ENCODE peak calls at places on chromosomes 2 and 18, in five cellular contexts. F is HepG2, Y is HL-60, O is transverse colon, P is Panc1. Z is an unnamed sample.

GRCh38 chr18:6927136-6927535 is 190.5 kb downstream of the LAMA1 start:
- DNase-seq in F (no peak), P (no peak), O (no peak), Y (no peak), Z (no peak)

GRCh38 chr2:134331081-134331480 is 77.2 kb downstream of the MGAT5 start:
- DNase-seq in F (no peak), P (no peak), O (no peak), Y (no peak), Z (no peak)

GRCh38 chr2:145070703-145071102 is 550.8 kb upstream of the ZEB2 start:
- DNase-seq in Y (no peak), O (no peak), P (no peak), F (no peak), Z (no peak)

GRCh38 chr2:238090887-238091286 is 9.3 kb upstream of the ESPNL start:
- DNase-seq in O (no peak), F (no peak), P (no peak), Y (no peak), Z (no peak)

GRCh38 chr2:208000701-208001395 is 24.5 kb downstream of the PLEKHM3 start:
- DNase-seq in Y (no peak), O (no peak), F (no peak), P (no peak), Z (no peak)

GRCh38 chr18:9172506-9173127 is 36.0 kb downstream of the ANKRD12 start:
- DNase-seq in P (no peak), F (no peak), Y (no peak), O (no peak), Z (no peak)

GRCh38 chr18:28584726-28585125 is 407.8 kb upstream of the CDH2 start:
- DNase-seq in O (no peak), Y (no peak), F (no peak), P (no peak), Z (no peak)

GRCh38 chr2:119428488-119429224 is 3.0 kb upstream of the TMEM37 start:
- DNase-seq in O (no peak), P (no peak), Y (no peak), F (no peak), Z (no peak)

GRCh38 chr2:213980883-213981282 is 430.0 kb upstream of the VWC2L start:
- DNase-seq in Y (no peak), O (no peak), P (no peak), F (no peak), Z (no peak)

GRCh38 chr18:25256439-25256838 is 95.5 kb downstream of the ZNF521 start:
- DNase-seq in P (no peak), Y (no peak), O (no peak), F (no peak), Z (no peak)
- TF ChIP-seq CTCF in P (no peak), Y (no peak), O (no peak), F (no peak), Z (no peak)

DNA sequence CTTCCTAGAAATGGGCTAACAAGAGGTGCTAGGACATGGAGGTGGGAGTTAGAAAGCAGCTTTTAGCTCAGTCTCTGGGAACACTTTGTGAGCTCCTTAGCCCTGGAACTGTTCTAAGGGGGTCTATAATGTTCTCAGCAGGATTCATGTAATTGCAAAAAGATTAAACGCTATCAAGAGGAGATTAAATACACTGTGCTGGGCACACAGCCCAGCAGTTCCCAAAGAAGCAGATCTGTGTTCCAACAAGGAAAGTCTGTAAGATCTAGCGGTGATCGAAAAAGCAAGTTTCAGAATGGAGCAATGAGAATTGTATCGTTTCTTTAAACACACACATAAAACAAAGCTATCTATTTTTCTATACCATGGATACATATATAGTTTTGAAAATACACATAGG is 2.4 kb upstream of the ARID5A start:
- DNase-seq in Y (no peak), O (no peak), F (no peak), P (no peak), Z (no peak)
- TF ChIP-seq POLR2AphosphoS5 in Y (no peak), O (no peak), F (no peak), P (no peak), Z (no peak)

DNA sequence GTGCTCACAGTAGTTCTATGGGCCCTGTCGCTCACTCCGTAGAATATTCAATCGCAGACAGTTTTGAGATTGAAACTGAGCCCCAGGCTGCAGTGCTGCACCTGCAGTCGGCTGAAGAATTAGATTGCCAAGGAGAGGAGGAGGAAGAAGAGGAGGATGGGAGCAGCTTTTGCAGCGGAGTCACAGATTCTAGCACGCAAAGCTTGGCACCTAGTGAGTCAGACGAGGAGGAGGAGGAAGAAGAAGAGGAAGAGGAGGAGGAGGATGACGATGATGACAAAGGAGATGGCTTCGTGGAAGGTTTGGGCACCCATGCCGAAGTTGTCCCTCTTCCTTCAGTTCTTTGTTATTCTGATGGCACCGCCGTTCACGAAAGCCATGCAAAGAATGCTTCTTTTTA is 115.2 kb downstream of the GALNT3 start:
- DNase-seq in F (no peak), Y (no peak), P (no peak), O (no peak), Z (no peak)
- H3K27ac ChIP-seq in F (no peak overlapping the region), Y (no peak overlapping the region), P (no peak overlapping the region), O (no peak overlapping the region), Z (no peak overlapping the region)

GRCh38 chr18:4358618-4359017 is 96.5 kb downstream of the DLGAP1 start:
- DNase-seq in F (no peak), Y (no peak), O (no peak), P (no peak), Z (no peak)

GRCh38 chr18:4352746-4353522 is 102.2 kb downstream of the DLGAP1 start:
- DNase-seq in O (no peak), F (no peak), P (no peak), Y (no peak), Z (no peak)

GRCh38 chr18:4353853-4354418 is 101.2 kb downstream of the DLGAP1 start:
- DNase-seq in P (no peak), F (no peak), O (no peak), Y (no peak), Z (no peak)

GRCh38 chr18:4360221-4360715 is 94.8 kb downstream of the DLGAP1 start:
- DNase-seq in F (no peak), Y (no peak), O (no peak), P (no peak), Z (no peak)

GRCh38 chr18:4356929-4357328 is 98.2 kb downstream of the DLGAP1 start:
- DNase-seq in F (no peak), Y (no peak), P (no peak), O (no peak), Z (no peak)
- TF ChIP-seq CTCF in F (no peak), Y (no peak), P (no peak), O (no peak), Z (no peak)

GRCh38 chr2:212033888-212034287 is 504.7 kb downstream of the ERBB4 start:
- DNase-seq in F (no peak), O (no peak), P (no peak), Y (no peak), Z (no peak)
- TF ChIP-seq POLR2AphosphoS5 in F (no peak), O (no peak), P (no peak), Y (no peak), Z (no peak)

GRCh38 chr2:25009954-25010353 is 31.9 kb upstream of the EFR3B start:
- DNase-seq in F (no peak), O (no peak), Y (no peak), P (peak; percentile 35), Z (no peak)
- H3K27ac ChIP-seq in F (no peak overlapping the region), O (no peak overlapping the region), Y (no peak overlapping the region), P (peak overlapping the region; percentile 49), Z (no peak overlapping the region)

GRCh38 chr2:17877811-17878221 is 651 bp upstream of the KCNS3 start:
- DNase-seq in F (no peak), P (no peak), Y (peak; percentile 63), O (peak; percentile 15), Z (peak; percentile 10)

GRCh38 chr2:17879913-17880274 is 1.4 kb downstream of the KCNS3 start:
- DNase-seq in Y (no peak), P (no peak), F (peak; percentile 13), O (no peak), Z (peak; percentile 50)

GRCh38 chr2:17876590-17876989 is 1.9 kb upstream of the KCNS3 start:
- DNase-seq in O (no peak), P (no peak), Y (no peak), F (no peak), Z (no peak)

GRCh38 chr2:17878222-17879136 is at the start of gene KCNS3:
- DNase-seq in Y (no peak), P (no peak), F (no peak), O (peak; percentile 61), Z (peak; percentile 52)

DNA sequence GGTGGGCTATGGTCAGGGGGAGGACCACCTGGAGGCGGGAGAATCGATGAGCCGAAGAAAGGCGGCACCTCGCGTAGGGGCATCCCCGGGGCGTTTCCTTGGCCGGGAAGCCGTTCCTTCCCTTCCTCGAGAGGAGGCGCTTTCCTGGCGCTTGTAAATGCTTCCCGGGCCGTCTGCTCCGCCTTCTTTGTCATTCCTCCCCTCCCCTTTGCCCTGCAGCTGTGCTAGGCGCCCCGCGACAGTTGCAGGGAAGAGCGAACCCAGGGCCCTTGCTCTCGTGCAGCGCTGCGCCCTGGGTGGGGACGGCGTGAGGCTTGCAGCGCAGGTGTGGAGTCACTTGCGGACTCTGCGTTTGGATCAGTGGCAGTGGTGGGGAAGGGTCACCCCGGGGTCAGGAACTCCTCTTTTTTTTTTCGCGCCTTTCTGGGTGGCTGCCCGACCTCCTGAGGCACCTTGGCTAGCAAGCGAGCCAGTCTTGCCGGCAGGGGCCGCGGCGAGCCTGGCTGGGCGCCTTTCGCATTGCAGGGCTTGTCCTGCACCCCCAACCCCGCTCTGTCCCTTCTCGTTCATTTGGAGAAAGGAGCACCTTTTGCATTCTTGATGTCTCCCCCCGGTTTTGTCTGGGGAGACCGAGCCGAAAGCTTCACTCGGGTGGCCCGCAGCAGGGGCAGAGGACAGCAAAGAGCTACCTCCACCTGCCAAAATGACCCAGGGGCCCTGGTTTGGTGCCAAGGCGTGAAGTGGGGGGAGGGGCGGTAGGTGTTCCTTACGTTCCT is 858 bp downstream of the KCNS3 start:
- DNase-seq in Y (no peak), O (peak; percentile 87), P (no peak), F (no peak), Z (peak; percentile 68)
- TF ChIP-seq CTCF in Y (no peak), O (peak; percentile 22), P (peak; percentile 34), F (peak; percentile 10), Z (no peak)

GRCh38 chr2:36433311-36434217 is 78.0 kb downstream of the CRIM1 start:
- DNase-seq in Y (no peak), O (peak; percentile 25), F (peak; percentile 97), P (no peak), Z (peak; percentile 84)

GRCh38 chr2:36427790-36428243 is 72.2 kb downstream of the CRIM1 start:
- DNase-seq in F (peak; percentile 20), O (no peak), Y (no peak), P (no peak), Z (no peak)

DNA sequence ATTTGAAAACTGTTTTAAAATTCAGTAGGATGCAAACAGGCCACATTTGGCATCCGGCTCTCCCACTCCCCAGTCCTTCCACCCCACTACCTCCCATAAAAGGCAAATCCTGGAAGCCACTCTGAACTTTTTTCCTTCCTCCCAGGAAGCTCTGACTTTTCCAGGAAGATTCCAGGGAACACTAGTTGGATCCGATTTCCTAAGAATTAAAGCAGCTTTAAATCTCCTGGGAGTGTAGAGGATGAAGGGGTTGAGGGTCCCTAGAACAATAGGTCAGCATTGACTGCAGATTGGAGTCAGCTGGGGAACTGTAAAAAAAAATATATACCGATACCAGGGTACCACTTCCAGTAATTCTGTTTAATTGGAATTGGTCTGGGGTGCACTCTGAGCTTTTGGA is 76.9 kb downstream of the CRIM1 start:
- DNase-seq in P (no peak), F (no peak), O (no peak), Y (no peak), Z (no peak)
- TF ChIP-seq POLR2AphosphoS5 in P (no peak), F (no peak), O (no peak), Y (no peak), Z (no peak)

GRCh38 chr2:45722477-45722876 is 71.0 kb downstream of the PRKCE start:
- DNase-seq in F (no peak), P (no peak), O (no peak), Y (no peak), Z (no peak)
- H3K27ac ChIP-seq in F (no peak overlapping the region), P (no peak overlapping the region), O (no peak overlapping the region), Y (no peak overlapping the region), Z (no peak overlapping the region)

Z was measured in prostate gland.